ENCODE peak calls at places on chromosome 6, in ten cellular contexts. One of them, this sample, is unnamed.

GRCh38 chr6:109791301-109791700 is 100.2 kb downstream of the FIG4 start:
- DNase-seq in Calu3: no peak
- DNase-seq in activated gamma-delta T cell treated with Interleukin-2 at 50 U/mL for 16 hours: no peak
- DNase-seq in left lung: no peak
- DNase-seq in IMR-90: peak; percentile 33
- DNase-seq in head of caudate nucleus: peak; percentile 22
- DNase-seq in Panc1: no peak
- DNase-seq in NCI-H460: peak; percentile 39
- DNase-seq in naive thymus-derived CD8-positive, alpha-beta T cell: no peak
- DNase-seq in activated CD8-positive, alpha-beta memory T cell treated with anti-CD3 and anti-CD28 coated beads, Interleukin-2, amount 50 U/mL, for 4 hours: no peak
- DNase-seq in this sample: no peak

GRCh38 chr6:14476793-14477531 is 359.4 kb downstream of the CD83 start:
- DNase-seq in Calu3: no peak
- DNase-seq in activated gamma-delta T cell treated with Interleukin-2 at 50 U/mL for 16 hours: no peak
- DNase-seq in left lung: no peak
- DNase-seq in IMR-90: peak; percentile 100
- DNase-seq in head of caudate nucleus: no peak
- DNase-seq in Panc1: no peak
- DNase-seq in NCI-H460: no peak
- DNase-seq in naive thymus-derived CD8-positive, alpha-beta T cell: no peak
- DNase-seq in activated CD8-positive, alpha-beta memory T cell treated with anti-CD3 and anti-CD28 coated beads, Interleukin-2, amount 50 U/mL, for 4 hours: no peak
- DNase-seq in this sample: peak; percentile 85

GRCh38 chr6:144123836-144124235 is 26.5 kb upstream of the STX11 start:
- DNase-seq in Calu3: no peak
- DNase-seq in activated gamma-delta T cell treated with Interleukin-2 at 50 U/mL for 16 hours: no peak
- DNase-seq in left lung: no peak
- DNase-seq in IMR-90: no peak
- DNase-seq in head of caudate nucleus: no peak
- DNase-seq in Panc1: no peak
- DNase-seq in NCI-H460: no peak
- DNase-seq in naive thymus-derived CD8-positive, alpha-beta T cell: no peak
- DNase-seq in activated CD8-positive, alpha-beta memory T cell treated with anti-CD3 and anti-CD28 coated beads, Interleukin-2, amount 50 U/mL, for 4 hours: no peak
- DNase-seq in this sample: no peak

GRCh38 chr6:52579006-52579660 is 2.3 kb upstream of the TRAM2 start:
- DNase-seq in Calu3: no peak
- DNase-seq in activated gamma-delta T cell treated with Interleukin-2 at 50 U/mL for 16 hours: no peak
- DNase-seq in left lung: no peak
- DNase-seq in IMR-90: no peak
- DNase-seq in head of caudate nucleus: no peak
- DNase-seq in Panc1: no peak
- DNase-seq in NCI-H460: no peak
- DNase-seq in naive thymus-derived CD8-positive, alpha-beta T cell: no peak
- DNase-seq in activated CD8-positive, alpha-beta memory T cell treated with anti-CD3 and anti-CD28 coated beads, Interleukin-2, amount 50 U/mL, for 4 hours: no peak
- DNase-seq in this sample: no peak

GRCh38 chr6:37603284-37603683 is 94.4 kb downstream of the MDGA1 start:
- DNase-seq in Calu3: no peak
- DNase-seq in activated gamma-delta T cell treated with Interleukin-2 at 50 U/mL for 16 hours: no peak
- DNase-seq in left lung: no peak
- DNase-seq in IMR-90: no peak
- DNase-seq in head of caudate nucleus: no peak
- DNase-seq in Panc1: no peak
- DNase-seq in NCI-H460: no peak
- DNase-seq in naive thymus-derived CD8-positive, alpha-beta T cell: no peak
- DNase-seq in activated CD8-positive, alpha-beta memory T cell treated with anti-CD3 and anti-CD28 coated beads, Interleukin-2, amount 50 U/mL, for 4 hours: no peak
- DNase-seq in this sample: no peak

GRCh38 chr6:160131636-160132296 is 10.2 kb downstream of the SLC22A1 start:
- DNase-seq in Calu3: no peak
- DNase-seq in activated gamma-delta T cell treated with Interleukin-2 at 50 U/mL for 16 hours: no peak
- DNase-seq in left lung: no peak
- DNase-seq in IMR-90: no peak
- DNase-seq in head of caudate nucleus: no peak
- DNase-seq in Panc1: no peak
- DNase-seq in NCI-H460: no peak
- DNase-seq in naive thymus-derived CD8-positive, alpha-beta T cell: no peak
- DNase-seq in activated CD8-positive, alpha-beta memory T cell treated with anti-CD3 and anti-CD28 coated beads, Interleukin-2, amount 50 U/mL, for 4 hours: no peak
- DNase-seq in this sample: no peak

GRCh38 chr6:3419624-3420272 is 37.1 kb downstream of the SLC22A23 start:
- DNase-seq in Calu3: no peak
- DNase-seq in activated gamma-delta T cell treated with Interleukin-2 at 50 U/mL for 16 hours: no peak
- DNase-seq in left lung: no peak
- DNase-seq in IMR-90: peak; percentile 76
- DNase-seq in head of caudate nucleus: no peak
- DNase-seq in Panc1: no peak
- DNase-seq in NCI-H460: peak; percentile 61
- DNase-seq in naive thymus-derived CD8-positive, alpha-beta T cell: no peak
- DNase-seq in activated CD8-positive, alpha-beta memory T cell treated with anti-CD3 and anti-CD28 coated beads, Interleukin-2, amount 50 U/mL, for 4 hours: no peak
- DNase-seq in this sample: peak; percentile 54

GRCh38 chr6:122364084-122364483 is 35.4 kb upstream of the HSF2 start:
- DNase-seq in Calu3: no peak
- DNase-seq in activated gamma-delta T cell treated with Interleukin-2 at 50 U/mL for 16 hours: no peak
- DNase-seq in left lung: no peak
- DNase-seq in IMR-90: no peak
- DNase-seq in head of caudate nucleus: no peak
- DNase-seq in Panc1: no peak
- DNase-seq in NCI-H460: no peak
- DNase-seq in naive thymus-derived CD8-positive, alpha-beta T cell: no peak
- DNase-seq in activated CD8-positive, alpha-beta memory T cell treated with anti-CD3 and anti-CD28 coated beads, Interleukin-2, amount 50 U/mL, for 4 hours: no peak
- DNase-seq in this sample: no peak

GRCh38 chr6:31769684-31770371 is 7.3 kb downstream of the VWA7 start:
- DNase-seq in Calu3: peak; percentile 99
- DNase-seq in activated gamma-delta T cell treated with Interleukin-2 at 50 U/mL for 16 hours: peak; percentile 73
- DNase-seq in left lung: peak; percentile 84
- DNase-seq in IMR-90: peak; percentile 31
- DNase-seq in head of caudate nucleus: no peak
- DNase-seq in Panc1: no peak
- DNase-seq in NCI-H460: peak; percentile 51
- DNase-seq in naive thymus-derived CD8-positive, alpha-beta T cell: peak; percentile 70
- DNase-seq in activated CD8-positive, alpha-beta memory T cell treated with anti-CD3 and anti-CD28 coated beads, Interleukin-2, amount 50 U/mL, for 4 hours: peak; percentile 78
- DNase-seq in this sample: peak; percentile 76

GRCh38 chr6:328924-329323 is 36.6 kb downstream of the DUSP22 start:
- DNase-seq in Calu3: no peak
- DNase-seq in activated gamma-delta T cell treated with Interleukin-2 at 50 U/mL for 16 hours: no peak
- DNase-seq in left lung: no peak
- DNase-seq in IMR-90: no peak
- DNase-seq in head of caudate nucleus: no peak
- DNase-seq in Panc1: no peak
- DNase-seq in NCI-H460: no peak
- DNase-seq in naive thymus-derived CD8-positive, alpha-beta T cell: no peak
- DNase-seq in activated CD8-positive, alpha-beta memory T cell treated with anti-CD3 and anti-CD28 coated beads, Interleukin-2, amount 50 U/mL, for 4 hours: no peak
- DNase-seq in this sample: no peak

GRCh38 chr6:69026715-69027114 is 391.6 kb downstream of the ADGRB3 start:
- DNase-seq in Calu3: no peak
- DNase-seq in activated gamma-delta T cell treated with Interleukin-2 at 50 U/mL for 16 hours: no peak
- DNase-seq in left lung: no peak
- DNase-seq in IMR-90: peak; percentile 1
- DNase-seq in head of caudate nucleus: no peak
- DNase-seq in Panc1: no peak
- DNase-seq in NCI-H460: no peak
- DNase-seq in naive thymus-derived CD8-positive, alpha-beta T cell: no peak
- DNase-seq in activated CD8-positive, alpha-beta memory T cell treated with anti-CD3 and anti-CD28 coated beads, Interleukin-2, amount 50 U/mL, for 4 hours: no peak
- DNase-seq in this sample: no peak

GRCh38 chr6:40627316-40627715 is 40.2 kb upstream of the LRFN2 start:
- DNase-seq in Calu3: no peak
- DNase-seq in activated gamma-delta T cell treated with Interleukin-2 at 50 U/mL for 16 hours: no peak
- DNase-seq in left lung: no peak
- DNase-seq in IMR-90: no peak
- DNase-seq in head of caudate nucleus: no peak
- DNase-seq in Panc1: no peak
- DNase-seq in NCI-H460: no peak
- DNase-seq in naive thymus-derived CD8-positive, alpha-beta T cell: no peak
- DNase-seq in activated CD8-positive, alpha-beta memory T cell treated with anti-CD3 and anti-CD28 coated beads, Interleukin-2, amount 50 U/mL, for 4 hours: no peak
- DNase-seq in this sample: no peak

GRCh38 chr6:167827062-167827587 is 414 bp downstream of the AFDN start:
- DNase-seq in Calu3: peak; percentile 57
- DNase-seq in activated gamma-delta T cell treated with Interleukin-2 at 50 U/mL for 16 hours: no peak
- DNase-seq in left lung: no peak
- DNase-seq in IMR-90: no peak
- DNase-seq in head of caudate nucleus: no peak
- DNase-seq in Panc1: no peak
- DNase-seq in NCI-H460: no peak
- DNase-seq in naive thymus-derived CD8-positive, alpha-beta T cell: no peak
- DNase-seq in activated CD8-positive, alpha-beta memory T cell treated with anti-CD3 and anti-CD28 coated beads, Interleukin-2, amount 50 U/mL, for 4 hours: no peak
- DNase-seq in this sample: no peak

GRCh38 chr6:100774681-100775080 is 106.4 kb downstream of the ASCC3 start:
- DNase-seq in Calu3: no peak
- DNase-seq in activated gamma-delta T cell treated with Interleukin-2 at 50 U/mL for 16 hours: no peak
- DNase-seq in left lung: no peak
- DNase-seq in IMR-90: peak; percentile 66
- DNase-seq in head of caudate nucleus: no peak
- DNase-seq in Panc1: no peak
- DNase-seq in NCI-H460: no peak
- DNase-seq in naive thymus-derived CD8-positive, alpha-beta T cell: no peak
- DNase-seq in activated CD8-positive, alpha-beta memory T cell treated with anti-CD3 and anti-CD28 coated beads, Interleukin-2, amount 50 U/mL, for 4 hours: no peak
- DNase-seq in this sample: no peak

GRCh38 chr6:116764961-116765841 is at the start of gene FAM162B:
- DNase-seq in Calu3: peak; percentile 21
- DNase-seq in activated gamma-delta T cell treated with Interleukin-2 at 50 U/mL for 16 hours: no peak
- DNase-seq in left lung: peak; percentile 34
- DNase-seq in IMR-90: peak; percentile 32
- DNase-seq in head of caudate nucleus: no peak
- DNase-seq in Panc1: no peak
- DNase-seq in NCI-H460: no peak
- DNase-seq in naive thymus-derived CD8-positive, alpha-beta T cell: no peak
- DNase-seq in activated CD8-positive, alpha-beta memory T cell treated with anti-CD3 and anti-CD28 coated beads, Interleukin-2, amount 50 U/mL, for 4 hours: no peak
- DNase-seq in this sample: peak; percentile 46

GRCh38 chr6:107956586-107957164 is 1.3 kb downstream of the SEC63 start:
- DNase-seq in Calu3: no peak
- DNase-seq in activated gamma-delta T cell treated with Interleukin-2 at 50 U/mL for 16 hours: no peak
- DNase-seq in left lung: no peak
- DNase-seq in IMR-90: peak; percentile 65
- DNase-seq in head of caudate nucleus: no peak
- DNase-seq in Panc1: no peak
- DNase-seq in NCI-H460: no peak
- DNase-seq in naive thymus-derived CD8-positive, alpha-beta T cell: no peak
- DNase-seq in activated CD8-positive, alpha-beta memory T cell treated with anti-CD3 and anti-CD28 coated beads, Interleukin-2, amount 50 U/mL, for 4 hours: no peak
- DNase-seq in this sample: peak; percentile 44

GRCh38 chr6:163998496-163998895 is 584.0 kb downstream of the QKI start:
- DNase-seq in Calu3: no peak
- DNase-seq in activated gamma-delta T cell treated with Interleukin-2 at 50 U/mL for 16 hours: no peak
- DNase-seq in left lung: no peak
- DNase-seq in IMR-90: no peak
- DNase-seq in head of caudate nucleus: no peak
- DNase-seq in Panc1: no peak
- DNase-seq in NCI-H460: no peak
- DNase-seq in naive thymus-derived CD8-positive, alpha-beta T cell: no peak
- DNase-seq in activated CD8-positive, alpha-beta memory T cell treated with anti-CD3 and anti-CD28 coated beads, Interleukin-2, amount 50 U/mL, for 4 hours: no peak
- DNase-seq in this sample: no peak